ENCODE peak calls at places on chromosomes 12 and 14, in seven cellular contexts. T is activated T-helper 9 cell treated with anti-CD3 and anti-CD28 coated beads, Interleukin-2, amount 50 U/mL, for 16 hours; M is naive thymus-derived CD8-positive, alpha-beta T cell; D is substantia nigra; R is fibroblast of gingiva; E is heart left ventricle; Y is Panc1. P is an unnamed sample.
A peak's percentile ranks its signal among the peaks of the same experiment; 100 is the strongest.

GRCh38 chr12:31117203-31118011 is 43.7 kb downstream of the DDX11 start:
- DNase-seq in D (no peak), R (no peak), Y (peak; percentile 20), T (peak; percentile 46), E (no peak), M (peak; percentile 74), P (peak; percentile 17)

GRCh38 chr14:95052016-95052585 is 105.2 kb downstream of the DICER1 start:
- DNase-seq in D (no peak), M (no peak), Y (no peak), R (no peak), E (no peak), T (no peak), P (peak; percentile 6)

GRCh38 chr12:12975322-12976077 is 23.5 kb upstream of the GPRC5D start:
- DNase-seq in M (no peak), D (peak; percentile 22), E (no peak), R (peak; percentile 40), Y (no peak), T (no peak), P (peak; percentile 27)

GRCh38 chr14:100649173-100649519 is 61.9 kb upstream of the BEGAIN start:
- DNase-seq in M (no peak), Y (no peak), E (no peak), T (no peak), R (no peak), D (no peak), P (no peak)

GRCh38 chr12:132327351-132328171 is 1.8 kb downstream of the GALNT9 start:
- DNase-seq in R (peak; percentile 34), M (no peak), D (peak; percentile 3), Y (no peak), E (no peak), T (peak; percentile 24), P (peak; percentile 62)

GRCh38 chr12:105946541-105946940 is 192.2 kb downstream of the NUAK1 start:
- DNase-seq in T (no peak), D (no peak), Y (no peak), E (peak; percentile 69), R (no peak), M (no peak), P (peak; percentile 53)

GRCh38 chr12:127926004-127926403 is 341.0 kb upstream of the TMEM132C start:
- DNase-seq in T (no peak), D (peak; percentile 5), R (no peak), Y (no peak), M (no peak), E (no peak), P (peak; percentile 25)

GRCh38 chr12:95626854-95627253 is 75.6 kb upstream of the USP44 start:
- DNase-seq in E (no peak), T (no peak), R (no peak), D (no peak), M (no peak), Y (no peak), P (no peak)

GRCh38 chr12:88298761-88299242 is 156.7 kb downstream of the TMTC3 start:
- DNase-seq in R (peak; percentile 16), M (no peak), T (no peak), D (no peak), Y (no peak), E (no peak), P (no peak)

GRCh38 chr14:75259510-75259855 is 19.1 kb upstream of the FOS start:
- DNase-seq in E (no peak), D (no peak), T (no peak), R (peak; percentile 80), M (no peak), Y (no peak), P (no peak)

GRCh38 chr12:46888568-46888967 is 62.8 kb upstream of the SLC38A4 start:
- DNase-seq in T (no peak), Y (no peak), D (no peak), R (no peak), E (no peak), M (no peak), P (no peak)

GRCh38 chr12:6363330-6364036 is 11.9 kb downstream of the SCNN1A start:
- DNase-seq in Y (no peak), E (peak; percentile 79), M (peak; percentile 70), R (peak; percentile 65), T (peak; percentile 68), D (peak; percentile 15), P (peak; percentile 80)

GRCh38 chr12:6927379-6927991 is at the start of gene ATN1:
- DNase-seq in D (peak; percentile 63), Y (no peak), R (peak; percentile 84), E (peak; percentile 90), M (peak; percentile 40), T (no peak), P (peak; percentile 94)

GRCh38 chr14:96042218-96042930 is 3.2 kb downstream of the C14orf132 start:
- DNase-seq in Y (no peak), D (no peak), M (no peak), T (no peak), E (no peak), R (peak; percentile 39), P (no peak)

P was measured in uterus.